ENCODE peak calls at places on chromosomes 16 and 17, in four cellular contexts. T, Y, S and O are unnamed samples.
A peak's percentile ranks its signal among the peaks of the same experiment; 100 is the strongest.

GRCh38 chr17:59842901-59843652 is 49.7 kb downstream of the TUBD1 start:
- DNase-seq in T (no peak), Y (no peak), S (peak; percentile 98), O (peak; percentile 97)

GRCh38 chr17:3750926-3751325 is 27.2 kb downstream of the HASPIN start:
- DNase-seq in T (no peak), Y (peak; percentile 66), S (no peak), O (no peak)

GRCh38 chr16:57882797-57883196 is 80.5 kb upstream of the KIFC3 start:
- DNase-seq in Y (no peak), T (no peak), S (peak; percentile 33), O (peak; percentile 31)

GRCh38 chr17:50560185-50560824 is at the start of gene CACNA1G:
- DNase-seq in T (peak; percentile 81), Y (peak; percentile 84), S (peak; percentile 76), O (peak; percentile 70)

GRCh38 chr17:333626-334396 is 18.8 kb downstream of the RPH3AL start:
- DNase-seq in Y (no peak), S (peak; percentile 12), T (no peak), O (peak; percentile 33)

GRCh38 chr16:69195371-69196029 is 8.5 kb downstream of the SNTB2 start:
- DNase-seq in S (no peak), Y (no peak), T (no peak), O (no peak)

GRCh38 chr17:46013502-46014165 is 14.6 kb downstream of the STH start:
- DNase-seq in T (no peak), S (peak; percentile 24), Y (no peak), O (peak; percentile 70)

GRCh38 chr17:40312131-40312731 is 3.3 kb downstream of the RARA start:
- DNase-seq in T (no peak), Y (no peak), S (no peak), O (no peak)

GRCh38 chr16:56226187-56226586 is 34.9 kb downstream of the GNAO1 start:
- DNase-seq in Y (no peak), T (no peak), S (no peak), O (no peak)

GRCh38 chr16:66020642-66021041 is 345.8 kb upstream of the CDH5 start:
- DNase-seq in T (no peak), S (no peak), Y (no peak), O (peak; percentile 52)

GRCh38 chr17:71975998-71976649 is 144.7 kb upstream of the SOX9 start:
- DNase-seq in T (no peak), Y (no peak), S (peak; percentile 96), O (peak; percentile 97)

GRCh38 chr16:59612094-59612493 is 878.0 kb upstream of the GOT2 start:
- DNase-seq in T (no peak), S (no peak), Y (no peak), O (no peak)

GRCh38 chr17:44916781-44917241 is 1.5 kb upstream of the GFAP start:
- DNase-seq in Y (no peak), T (no peak), S (peak; percentile 52), O (peak; percentile 25)

GRCh38 chr17:76725580-76726230 is 701 bp downstream of the JMJD6 start:
- DNase-seq in S (no peak), T (peak; percentile 68), Y (peak; percentile 80), O (peak; percentile 40)

GRCh38 chr16:62927122-62927521 is 890.9 kb upstream of the CDH8 start:
- DNase-seq in T (no peak), S (no peak), Y (no peak), O (no peak)

GRCh38 chr16:75379911-75380847 is 53.1 kb downstream of the CFDP1 start:
- DNase-seq in T (peak; percentile 14), S (no peak), Y (peak; percentile 45), O (no peak)

GRCh38 chr17:35981908-35982330 is 622 bp upstream of the CCL16 start:
- DNase-seq in Y (no peak), S (no peak), T (no peak), O (no peak)

GRCh38 chr16:72845322-72846020 is 202.5 kb downstream of the ZFHX3 start:
- DNase-seq in T (no peak), Y (no peak), S (no peak), O (no peak)

GRCh38 chr17:44024271-44024663 is 9.5 kb upstream of the TMEM101 start:
- DNase-seq in T (no peak), S (no peak), Y (no peak), O (no peak)

GRCh38 chr16:88681709-88682451 is 4.4 kb downstream of the SNAI3 start:
- DNase-seq in T (no peak), S (no peak), Y (peak; percentile 78), O (peak; percentile 15)

GRCh38 chr17:79808763-79809529 is 12.1 kb upstream of the CBX8 start:
- DNase-seq in Y (no peak), T (no peak), S (no peak), O (no peak)

GRCh38 chr17:61561354-61561753 is 29.7 kb downstream of the NACA2 start:
- DNase-seq in Y (no peak), T (no peak), S (no peak), O (no peak)

GRCh38 chr16:27646811-27647210 is 96.9 kb downstream of the KATNIP start:
- DNase-seq in S (no peak), T (no peak), Y (no peak), O (peak; percentile 36)

GRCh38 chr16:88672776-88673175 is 9.9 kb upstream of the MVD start:
- DNase-seq in S (no peak), T (no peak), Y (no peak), O (no peak)

GRCh38 chr17:75927286-75927922 is 13.4 kb downstream of the FBF1 start:
- DNase-seq in T (no peak), Y (no peak), S (no peak), O (no peak)

GRCh38 chr17:40251576-40251975 is 32.5 kb downstream of the WIPF2 start:
- DNase-seq in Y (no peak), T (no peak), S (peak; percentile 82), O (peak; percentile 85)

GRCh38 chr16:57791156-57791902 is 11.0 kb downstream of the KIFC3 start:
- DNase-seq in S (no peak), T (no peak), Y (no peak), O (no peak)

GRCh38 chr16:19711643-19712042 is 6.4 kb downstream of the KNOP1 start:
- DNase-seq in T (no peak), S (no peak), Y (no peak), O (no peak)

GRCh38 chr16:69396187-69397061 is 10.6 kb upstream of the TERF2 start:
- DNase-seq in Y (peak; percentile 62), T (peak; percentile 38), S (peak; percentile 92), O (peak; percentile 96)

GRCh38 chr16:87608400-87608985 is 6.2 kb downstream of the JPH3 start:
- DNase-seq in T (no peak), Y (peak; percentile 49), S (peak; percentile 56), O (peak; percentile 52)

GRCh38 chr16:58177347-58177710 is 20.6 kb downstream of the CSNK2A2 start:
- DNase-seq in T (no peak), Y (no peak), S (no peak), O (no peak)